ENCODE peak calls at places on chromosomes 3 and 15, in ten cellular contexts. O, S, B, Q, V, K, L, A, G and T are unnamed samples.

GRCh38 chr3:11757441-11757875 is 89.2 kb downstream of the TAMM41 start:
- DNase-seq in B (no peak), V (no peak), Q (no peak), L (no peak), S (no peak), A (no peak), O (no peak), G (no peak), K (peak; percentile 73), T (peak; percentile 73)

GRCh38 chr15:71043373-71043772 is 71.9 kb upstream of the THSD4 start:
- DNase-seq in G (no peak), O (no peak), V (no peak), A (no peak), K (no peak), Q (no peak), L (peak; percentile 74), B (no peak), S (no peak), T (no peak)

GRCh38 chr3:43729707-43730399 is 39.1 kb downstream of the ABHD5 start:
- DNase-seq in K (no peak), G (no peak), O (no peak), B (no peak), S (no peak), L (peak; percentile 69), Q (no peak), A (peak; percentile 58), V (no peak), T (no peak)

GRCh38 chr3:43345877-43346276 is 59.5 kb downstream of the SNRK start:
- DNase-seq in V (no peak), L (peak; percentile 51), O (no peak), S (no peak), G (no peak), Q (no peak), K (no peak), A (no peak), B (no peak), T (peak; percentile 37)

GRCh38 chr15:65050270-65050669 is 5.1 kb downstream of the SLC51B start:
- DNase-seq in G (no peak), V (no peak), Q (no peak), O (no peak), K (no peak), A (no peak), S (peak; percentile 92), L (no peak), B (no peak), T (no peak)

GRCh38 chr3:63762180-63762579 is 56.9 kb upstream of the C3orf49 start:
- DNase-seq in B (no peak), A (no peak), K (no peak), O (no peak), V (no peak), G (no peak), L (no peak), Q (no peak), S (peak; percentile 45), T (no peak)

GRCh38 chr3:118942195-118942594 is 92.5 kb downstream of the IGSF11 start:
- DNase-seq in O (no peak), V (no peak), L (no peak), G (no peak), B (no peak), A (no peak), S (no peak), K (no peak), Q (no peak), T (no peak)

GRCh38 chr3:39141211-39141995 is 12.0 kb downstream of the CSRNP1 start:
- DNase-seq in G (no peak), A (peak; percentile 87), Q (no peak), O (no peak), S (no peak), B (no peak), V (peak; percentile 52), L (peak; percentile 82), K (no peak), T (no peak)

GRCh38 chr15:79595995-79596622 is 164.0 kb downstream of the MINAR1 start:
- DNase-seq in K (peak; percentile 85), S (peak; percentile 53), B (no peak), Q (no peak), A (peak; percentile 32), G (peak; percentile 34), L (peak; percentile 91), O (peak; percentile 86), V (no peak), T (peak; percentile 89)

GRCh38 chr15:71802770-71803169 is 7.6 kb upstream of the NR2E3 start:
- DNase-seq in B (no peak), O (peak; percentile 60), L (no peak), Q (no peak), K (no peak), A (no peak), S (no peak), V (no peak), G (no peak), T (no peak)

GRCh38 chr15:70523192-70523591 is 240.2 kb downstream of the UACA start:
- DNase-seq in G (no peak), K (no peak), A (no peak), S (no peak), B (no peak), O (no peak), Q (no peak), L (no peak), V (no peak), T (no peak)

GRCh38 chr15:67548862-67549651 is 6.6 kb downstream of the MAP2K5 start:
- DNase-seq in A (peak; percentile 49), K (peak; percentile 67), S (no peak), Q (peak; percentile 9), G (peak; percentile 75), B (no peak), V (no peak), L (no peak), O (no peak), T (peak; percentile 71)

GRCh38 chr3:135117977-135118376 is 322.9 kb downstream of the EPHB1 start:
- DNase-seq in A (no peak), S (no peak), Q (no peak), G (no peak), O (no peak), L (no peak), B (no peak), V (no peak), K (no peak), T (no peak)

GRCh38 chr3:65672876-65673815 is 365.6 kb downstream of the MAGI1 start:
- DNase-seq in K (peak; percentile 58), B (no peak), A (peak; percentile 70), Q (peak; percentile 26), V (no peak), L (peak; percentile 61), O (peak; percentile 13), G (peak; percentile 45), S (peak; percentile 14), T (peak; percentile 16)

GRCh38 chr3:131020122-131020693 is 6.4 kb downstream of the ASTE1 start:
- DNase-seq in L (no peak), B (no peak), V (no peak), A (no peak), G (no peak), S (no peak), Q (no peak), O (no peak), K (no peak), T (peak; percentile 92)